ENCODE peak calls at places on chromosomes 7 and 10, in ten cellular contexts. One of them, this sample, is unnamed.

GRCh38 chr7:74544706-74545469 is 91.2 kb downstream of the GTF2IRD1 start:
- DNase-seq in HepG2: peak
- DNase-seq in H1: peak
- DNase-seq in GM23338: peak
- DNase-seq in stomach: peak
- DNase-seq in breast epithelium: no peak
- DNase-seq in K562: peak
- DNase-seq in Panc1: peak
- DNase-seq in GM12892: peak
- DNase-seq in HCT116: peak
- DNase-seq in this sample: peak

GRCh38 chr7:14836571-14837189 is 65.9 kb downstream of the DGKB start:
- DNase-seq in HepG2: no peak
- DNase-seq in H1: peak
- DNase-seq in GM23338: peak
- DNase-seq in stomach: no peak
- DNase-seq in breast epithelium: no peak
- DNase-seq in K562: no peak
- DNase-seq in Panc1: peak
- DNase-seq in GM12892: no peak
- DNase-seq in HCT116: peak
- DNase-seq in this sample: no peak

GRCh38 chr7:44057849-44058758 is 7.3 kb downstream of the PGAM2 start:
- DNase-seq in HepG2: no peak
- DNase-seq in H1: no peak
- DNase-seq in GM23338: no peak
- DNase-seq in stomach: no peak
- DNase-seq in breast epithelium: peak
- DNase-seq in K562: no peak
- DNase-seq in Panc1: no peak
- DNase-seq in GM12892: no peak
- DNase-seq in HCT116: no peak
- DNase-seq in this sample: no peak

GRCh38 chr7:3950249-3950648 is 649.2 kb downstream of the SDK1 start:
- DNase-seq in HepG2: no peak
- DNase-seq in H1: no peak
- DNase-seq in GM23338: no peak
- DNase-seq in stomach: no peak
- DNase-seq in breast epithelium: no peak
- DNase-seq in K562: no peak
- DNase-seq in Panc1: no peak
- DNase-seq in GM12892: no peak
- DNase-seq in HCT116: no peak
- DNase-seq in this sample: no peak

GRCh38 chr10:24382979-24383663 is 174.2 kb downstream of the KIAA1217 start:
- DNase-seq in HepG2: peak
- DNase-seq in H1: no peak
- DNase-seq in GM23338: peak
- DNase-seq in stomach: peak
- DNase-seq in breast epithelium: peak
- DNase-seq in K562: no peak
- DNase-seq in Panc1: no peak
- DNase-seq in GM12892: peak
- DNase-seq in HCT116: no peak
- DNase-seq in this sample: no peak

GRCh38 chr10:88117227-88117626 is 253.8 kb downstream of the PTEN start:
- DNase-seq in HepG2: no peak
- DNase-seq in H1: no peak
- DNase-seq in GM23338: no peak
- DNase-seq in stomach: no peak
- DNase-seq in breast epithelium: no peak
- DNase-seq in K562: no peak
- DNase-seq in Panc1: no peak
- DNase-seq in GM12892: no peak
- DNase-seq in HCT116: no peak
- DNase-seq in this sample: no peak

GRCh38 chr7:135717686-135718085 is 10.3 kb downstream of the SLC13A4 start:
- DNase-seq in HepG2: no peak
- DNase-seq in H1: no peak
- DNase-seq in GM23338: no peak
- DNase-seq in stomach: no peak
- DNase-seq in breast epithelium: no peak
- DNase-seq in K562: no peak
- DNase-seq in Panc1: no peak
- DNase-seq in GM12892: no peak
- DNase-seq in HCT116: no peak
- DNase-seq in this sample: no peak

GRCh38 chr10:3625959-3626751 is 158.9 kb downstream of the KLF6 start:
- DNase-seq in HepG2: no peak
- DNase-seq in H1: no peak
- DNase-seq in GM23338: no peak
- DNase-seq in stomach: no peak
- DNase-seq in breast epithelium: no peak
- DNase-seq in K562: no peak
- DNase-seq in Panc1: no peak
- DNase-seq in GM12892: no peak
- DNase-seq in HCT116: no peak
- DNase-seq in this sample: no peak

GRCh38 chr7:43785425-43785824 is 26.9 kb downstream of the BLVRA start:
- DNase-seq in HepG2: no peak
- DNase-seq in H1: no peak
- DNase-seq in GM23338: no peak
- DNase-seq in stomach: no peak
- DNase-seq in breast epithelium: no peak
- DNase-seq in K562: no peak
- DNase-seq in Panc1: no peak
- DNase-seq in GM12892: no peak
- DNase-seq in HCT116: no peak
- DNase-seq in this sample: no peak

GRCh38 chr7:1455241-1455939 is 3.9 kb downstream of the MICALL2 start:
- DNase-seq in HepG2: no peak
- DNase-seq in H1: no peak
- DNase-seq in GM23338: no peak
- DNase-seq in stomach: peak
- DNase-seq in breast epithelium: peak
- DNase-seq in K562: no peak
- DNase-seq in Panc1: no peak
- DNase-seq in GM12892: no peak
- DNase-seq in HCT116: peak
- DNase-seq in this sample: no peak

GRCh38 chr10:34859170-34859569 is 44.1 kb upstream of the PARD3 start:
- DNase-seq in HepG2: peak
- DNase-seq in H1: no peak
- DNase-seq in GM23338: no peak
- DNase-seq in stomach: no peak
- DNase-seq in breast epithelium: no peak
- DNase-seq in K562: no peak
- DNase-seq in Panc1: no peak
- DNase-seq in GM12892: no peak
- DNase-seq in HCT116: no peak
- DNase-seq in this sample: no peak

GRCh38 chr7:128177768-128178550 is 63.1 kb upstream of the LEP start:
- DNase-seq in HepG2: no peak
- DNase-seq in H1: no peak
- DNase-seq in GM23338: no peak
- DNase-seq in stomach: no peak
- DNase-seq in breast epithelium: no peak
- DNase-seq in K562: no peak
- DNase-seq in Panc1: no peak
- DNase-seq in GM12892: no peak
- DNase-seq in HCT116: no peak
- DNase-seq in this sample: no peak

GRCh38 chr7:105871142-105871541 is 5.3 kb downstream of the ATXN7L1 start:
- DNase-seq in HepG2: no peak
- DNase-seq in H1: no peak
- DNase-seq in GM23338: no peak
- DNase-seq in stomach: no peak
- DNase-seq in breast epithelium: no peak
- DNase-seq in K562: no peak
- DNase-seq in Panc1: no peak
- DNase-seq in GM12892: no peak
- DNase-seq in HCT116: peak
- DNase-seq in this sample: no peak

GRCh38 chr7:105862276-105862675 is 14.1 kb downstream of the ATXN7L1 start:
- DNase-seq in HepG2: no peak
- DNase-seq in H1: no peak
- DNase-seq in GM23338: no peak
- DNase-seq in stomach: no peak
- DNase-seq in breast epithelium: no peak
- DNase-seq in K562: no peak
- DNase-seq in Panc1: no peak
- DNase-seq in GM12892: no peak
- DNase-seq in HCT116: no peak
- DNase-seq in this sample: no peak

GRCh38 chr7:105862770-105863169 is 13.6 kb downstream of the ATXN7L1 start:
- DNase-seq in HepG2: no peak
- DNase-seq in H1: no peak
- DNase-seq in GM23338: no peak
- DNase-seq in stomach: no peak
- DNase-seq in breast epithelium: no peak
- DNase-seq in K562: no peak
- DNase-seq in Panc1: no peak
- DNase-seq in GM12892: no peak
- DNase-seq in HCT116: no peak
- DNase-seq in this sample: no peak

GRCh38 chr7:105863876-105864275 is 12.5 kb downstream of the ATXN7L1 start:
- DNase-seq in HepG2: no peak
- DNase-seq in H1: no peak
- DNase-seq in GM23338: peak
- DNase-seq in stomach: no peak
- DNase-seq in breast epithelium: no peak
- DNase-seq in K562: no peak
- DNase-seq in Panc1: no peak
- DNase-seq in GM12892: no peak
- DNase-seq in HCT116: no peak
- DNase-seq in this sample: no peak

DNA sequence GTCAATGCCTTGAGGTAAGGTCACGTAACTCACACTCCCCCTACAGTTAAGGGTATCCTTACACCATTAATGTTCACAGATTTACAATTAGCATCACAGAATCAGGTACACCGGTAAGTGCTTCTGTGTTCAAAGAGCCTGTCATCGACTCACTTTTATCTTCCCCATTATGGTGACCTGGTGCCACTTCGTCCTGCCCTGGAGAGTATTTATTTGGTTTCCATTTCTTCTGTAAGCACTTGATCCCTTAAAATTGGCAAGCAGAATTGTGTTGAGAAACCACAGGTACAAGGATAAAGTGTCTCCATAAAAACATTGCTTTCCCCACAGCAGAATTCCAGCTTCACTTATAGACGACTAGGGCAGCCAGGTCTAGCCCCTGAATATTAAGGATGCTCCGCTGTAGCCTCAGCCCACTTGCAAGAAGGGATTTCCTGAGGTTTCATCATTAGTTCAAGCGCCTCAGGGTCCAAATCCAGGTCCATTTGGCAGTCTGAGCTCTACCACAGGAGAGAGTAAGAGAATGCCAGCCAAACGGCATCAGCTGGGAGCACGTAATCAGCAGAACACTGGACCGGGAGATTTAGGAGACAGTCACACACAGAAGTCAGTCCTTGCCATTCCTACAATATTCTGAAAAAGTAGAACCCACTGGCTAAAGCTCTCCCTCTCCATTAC is 10.1 kb downstream of the ATXN7L1 start:
- DNase-seq in HepG2: no peak
- DNase-seq in H1: no peak
- DNase-seq in GM23338: no peak
- DNase-seq in stomach: no peak
- DNase-seq in breast epithelium: no peak
- DNase-seq in K562: no peak
- DNase-seq in Panc1: no peak
- DNase-seq in GM12892: no peak
- DNase-seq in HCT116: no peak
- DNase-seq in this sample: no peak
- TF ChIP-seq POLR2AphosphoS5 in HepG2: no peak
- TF ChIP-seq POLR2AphosphoS5 in H1: no peak
- TF ChIP-seq POLR2AphosphoS5 in GM23338: no peak
- TF ChIP-seq POLR2AphosphoS5 in stomach: no peak
- TF ChIP-seq POLR2AphosphoS5 in breast epithelium: no peak
- TF ChIP-seq POLR2AphosphoS5 in K562: no peak
- TF ChIP-seq POLR2AphosphoS5 in Panc1: no peak
- TF ChIP-seq POLR2AphosphoS5 in GM12892: no peak
- TF ChIP-seq POLR2AphosphoS5 in HCT116: no peak
- TF ChIP-seq POLR2AphosphoS5 in this sample: no peak

DNA sequence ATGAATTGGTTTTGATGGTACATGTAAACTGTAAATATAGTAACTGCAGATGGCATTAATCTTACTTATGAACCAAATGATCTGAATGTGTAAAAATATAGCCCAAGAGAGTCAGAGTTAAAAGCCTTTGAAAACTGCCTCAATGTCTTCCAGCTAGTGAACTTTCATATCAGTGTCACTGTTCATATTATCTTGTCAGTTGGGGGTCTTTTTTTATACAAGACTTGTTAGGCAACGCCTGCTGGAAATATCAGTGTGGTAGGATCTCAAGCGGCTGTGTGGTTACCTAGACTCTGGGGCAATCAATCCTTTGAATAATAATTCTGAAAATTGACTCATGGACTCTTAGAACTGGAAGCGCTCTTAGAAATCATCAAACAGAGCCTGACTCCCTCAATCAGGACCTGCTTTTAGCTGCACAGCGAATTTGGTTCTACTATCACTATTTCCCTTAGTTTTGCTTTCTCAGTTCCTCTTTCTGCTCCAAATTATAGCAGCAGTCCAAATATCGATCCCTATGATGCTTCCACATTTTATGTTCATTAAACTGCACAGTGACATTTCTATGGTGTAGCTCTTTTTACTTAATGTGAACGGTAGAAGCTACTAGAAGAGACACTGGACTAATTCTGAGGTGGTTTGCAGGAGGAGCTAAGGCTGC is 100.1 kb upstream of the COL1A2 start:
- DNase-seq in HepG2: no peak
- DNase-seq in H1: no peak
- DNase-seq in GM23338: no peak
- DNase-seq in stomach: no peak
- DNase-seq in breast epithelium: no peak
- DNase-seq in K562: no peak
- DNase-seq in Panc1: no peak
- DNase-seq in GM12892: no peak
- DNase-seq in HCT116: no peak
- DNase-seq in this sample: no peak
- TF ChIP-seq POLR2AphosphoS5 in HepG2: no peak
- TF ChIP-seq POLR2AphosphoS5 in H1: no peak
- TF ChIP-seq POLR2AphosphoS5 in GM23338: no peak
- TF ChIP-seq POLR2AphosphoS5 in stomach: no peak
- TF ChIP-seq POLR2AphosphoS5 in breast epithelium: no peak
- TF ChIP-seq POLR2AphosphoS5 in K562: no peak
- TF ChIP-seq POLR2AphosphoS5 in Panc1: no peak
- TF ChIP-seq POLR2AphosphoS5 in GM12892: no peak
- TF ChIP-seq POLR2AphosphoS5 in HCT116: no peak
- TF ChIP-seq POLR2AphosphoS5 in this sample: no peak

GRCh38 chr10:122499491-122499941 is 38.2 kb downstream of the HTRA1 start:
- DNase-seq in HepG2: no peak
- DNase-seq in H1: no peak
- DNase-seq in GM23338: no peak
- DNase-seq in stomach: no peak
- DNase-seq in breast epithelium: no peak
- DNase-seq in K562: no peak
- DNase-seq in Panc1: no peak
- DNase-seq in GM12892: no peak
- DNase-seq in HCT116: no peak
- DNase-seq in this sample: no peak
- TF ChIP-seq POLR2AphosphoS5 in HepG2: no peak
- TF ChIP-seq POLR2AphosphoS5 in H1: no peak
- TF ChIP-seq POLR2AphosphoS5 in GM23338: no peak
- TF ChIP-seq POLR2AphosphoS5 in stomach: no peak
- TF ChIP-seq POLR2AphosphoS5 in breast epithelium: peak
- TF ChIP-seq POLR2AphosphoS5 in K562: no peak
- TF ChIP-seq POLR2AphosphoS5 in Panc1: no peak
- TF ChIP-seq POLR2AphosphoS5 in GM12892: no peak
- TF ChIP-seq POLR2AphosphoS5 in HCT116: no peak
- TF ChIP-seq POLR2AphosphoS5 in this sample: no peak

GRCh38 chr10:122029503-122030199 is 40.7 kb downstream of the TACC2 start:
- DNase-seq in HepG2: no peak
- DNase-seq in H1: no peak
- DNase-seq in GM23338: no peak
- DNase-seq in stomach: peak
- DNase-seq in breast epithelium: no peak
- DNase-seq in K562: no peak
- DNase-seq in Panc1: no peak
- DNase-seq in GM12892: no peak
- DNase-seq in HCT116: no peak
- DNase-seq in this sample: no peak
- TF ChIP-seq POLR2AphosphoS5 in HepG2: no peak
- TF ChIP-seq POLR2AphosphoS5 in H1: no peak
- TF ChIP-seq POLR2AphosphoS5 in GM23338: no peak
- TF ChIP-seq POLR2AphosphoS5 in stomach: peak
- TF ChIP-seq POLR2AphosphoS5 in breast epithelium: no peak
- TF ChIP-seq POLR2AphosphoS5 in K562: no peak
- TF ChIP-seq POLR2AphosphoS5 in Panc1: no peak
- TF ChIP-seq POLR2AphosphoS5 in GM12892: no peak
- TF ChIP-seq POLR2AphosphoS5 in HCT116: no peak
- TF ChIP-seq POLR2AphosphoS5 in this sample: no peak